ENCODE peak calls at places on chromosomes 5 and 9, in ten cellular contexts. J is CD8-positive, alpha-beta T cell; N is tibial artery; R is mammary epithelial cell; X is GM23338; W is adrenal gland; O is fibroblast of villous mesenchyme; Q is dorsolateral prefrontal cortex; U is OCI-LY7; T is fibroblast of mammary gland. C is an unnamed sample.
A peak's percentile ranks its signal among the peaks of the same experiment; 100 is the strongest.

GRCh38 chr5:9265391-9266287 is 280.2 kb downstream of the SEMA5A start:
- DNase-seq in U (no peak), J (no peak), R (peak; percentile 93), X (peak; percentile 76), W (no peak), T (peak; percentile 96), Q (no peak), N (no peak), O (peak; percentile 92), C (peak; percentile 82)

GRCh38 chr5:67725591-67725990 is 490.0 kb upstream of the PIK3R1 start:
- DNase-seq in X (no peak), U (no peak), R (no peak), W (no peak), O (no peak), Q (no peak), T (no peak), J (no peak), N (no peak), C (no peak)

GRCh38 chr5:60993425-60993824 is 48.4 kb downstream of the NDUFAF2 start:
- DNase-seq in R (no peak), W (no peak), N (no peak), U (peak; percentile 8), Q (no peak), O (no peak), J (no peak), T (no peak), X (no peak), C (no peak)

GRCh38 chr9:35908484-35909125 is 685 bp upstream of the SPAAR start:
- DNase-seq in J (no peak), Q (no peak), W (peak; percentile 40), T (no peak), X (no peak), U (no peak), N (no peak), R (no peak), O (no peak), C (no peak)

GRCh38 chr9:75147638-75148037 is 59.3 kb downstream of the OSTF1 start:
- DNase-seq in R (no peak), X (no peak), O (no peak), T (no peak), Q (no peak), N (no peak), W (no peak), J (no peak), U (no peak), C (no peak)

GRCh38 chr9:97853844-97854695 is 1.0 kb downstream of the FOXE1 start:
- DNase-seq in T (peak; percentile 37), Q (no peak), O (peak; percentile 10), J (peak; percentile 62), W (no peak), X (peak; percentile 82), U (peak; percentile 9), R (peak; percentile 57), N (no peak), C (no peak)

GRCh38 chr9:109474170-109474569 is 23.9 kb downstream of the PTPN3 start:
- DNase-seq in N (no peak), U (no peak), X (no peak), Q (no peak), W (no peak), T (no peak), R (no peak), J (no peak), O (no peak), C (no peak)

GRCh38 chr9:751137-752051 is 90.1 kb upstream of the DMRT1 start:
- DNase-seq in U (peak; percentile 20), X (no peak), T (peak; percentile 71), W (no peak), R (peak; percentile 56), Q (no peak), J (no peak), N (peak; percentile 51), O (no peak), C (no peak)

GRCh38 chr5:582936-583635 is 29.1 kb upstream of the CEP72 start:
- DNase-seq in U (no peak), T (no peak), N (peak; percentile 35), X (no peak), O (no peak), W (no peak), Q (no peak), J (no peak), R (no peak), C (no peak)

GRCh38 chr5:81397169-81397568 is 3.2 kb upstream of the ACOT12 start:
- DNase-seq in R (no peak), X (no peak), Q (no peak), J (no peak), O (no peak), N (no peak), U (no peak), W (peak; percentile 62), T (peak; percentile 50), C (no peak)

DNA sequence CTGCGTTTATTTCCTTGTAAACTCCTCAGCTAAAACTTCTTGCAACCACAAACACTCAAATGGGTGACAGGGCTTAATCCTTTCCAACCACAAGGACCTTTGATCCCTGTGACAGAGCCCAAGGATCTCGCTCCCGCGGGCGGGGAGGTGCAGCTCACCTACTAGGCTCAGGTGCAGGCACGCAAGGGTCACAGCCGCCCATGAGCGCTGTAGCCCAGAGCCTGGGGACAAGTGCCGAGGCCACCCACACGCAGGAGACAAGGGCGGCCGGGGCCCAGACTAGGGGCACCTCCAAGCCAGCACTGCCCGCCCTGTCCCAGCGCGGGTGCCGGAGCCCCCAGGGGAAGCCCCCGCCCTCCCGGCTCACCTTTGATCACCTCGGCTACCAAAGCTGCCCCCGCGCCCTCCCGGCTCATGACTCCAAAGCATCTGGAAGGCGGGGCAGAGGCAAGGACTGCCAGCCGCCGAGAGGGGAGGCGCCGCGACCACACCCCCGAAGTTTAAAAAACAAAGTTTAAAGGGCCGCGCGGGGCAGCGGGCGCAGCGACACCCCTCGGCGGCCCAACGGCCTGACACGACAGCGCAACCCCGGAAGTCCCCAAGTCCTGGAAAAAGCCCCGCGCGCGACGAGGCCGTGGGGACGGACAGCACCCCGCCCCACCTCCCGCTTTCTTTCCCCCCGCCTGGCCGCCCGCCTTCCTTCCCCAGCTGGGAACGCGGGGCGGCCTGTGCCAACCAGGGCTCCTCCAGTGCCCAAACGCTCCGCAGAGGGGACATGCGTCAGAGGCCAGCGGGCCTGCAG is 53.0 kb downstream of the CDC14B start:
- DNase-seq in T (peak; percentile 46), W (peak; percentile 83), J (peak; percentile 82), Q (peak; percentile 86), U (peak; percentile 74), O (peak; percentile 52), N (peak; percentile 94), X (peak; percentile 93), R (peak; percentile 51), C (peak; percentile 34)
- TF ChIP-seq CTCF in T (peak; percentile 31), W (peak; percentile 58), J (peak; percentile 58), Q (peak; percentile 60), U (peak; percentile 76), O (peak; percentile 51), N (peak; percentile 65), X (peak; percentile 49), R (peak; percentile 17), C (peak; percentile 59)

GRCh38 chr5:39419830-39420229 is 5.0 kb downstream of the DAB2 start:
- DNase-seq in U (no peak), Q (no peak), O (no peak), T (no peak), X (no peak), W (no peak), N (no peak), J (no peak), R (no peak), C (no peak)
- H3K4me3 ChIP-seq in U (no peak overlapping the region), Q (no peak overlapping the region), O (no peak overlapping the region), T (no peak overlapping the region), X (no peak overlapping the region), W (no peak overlapping the region), N (no peak overlapping the region), J (no peak overlapping the region), R (no peak overlapping the region), C (no peak overlapping the region)

DNA sequence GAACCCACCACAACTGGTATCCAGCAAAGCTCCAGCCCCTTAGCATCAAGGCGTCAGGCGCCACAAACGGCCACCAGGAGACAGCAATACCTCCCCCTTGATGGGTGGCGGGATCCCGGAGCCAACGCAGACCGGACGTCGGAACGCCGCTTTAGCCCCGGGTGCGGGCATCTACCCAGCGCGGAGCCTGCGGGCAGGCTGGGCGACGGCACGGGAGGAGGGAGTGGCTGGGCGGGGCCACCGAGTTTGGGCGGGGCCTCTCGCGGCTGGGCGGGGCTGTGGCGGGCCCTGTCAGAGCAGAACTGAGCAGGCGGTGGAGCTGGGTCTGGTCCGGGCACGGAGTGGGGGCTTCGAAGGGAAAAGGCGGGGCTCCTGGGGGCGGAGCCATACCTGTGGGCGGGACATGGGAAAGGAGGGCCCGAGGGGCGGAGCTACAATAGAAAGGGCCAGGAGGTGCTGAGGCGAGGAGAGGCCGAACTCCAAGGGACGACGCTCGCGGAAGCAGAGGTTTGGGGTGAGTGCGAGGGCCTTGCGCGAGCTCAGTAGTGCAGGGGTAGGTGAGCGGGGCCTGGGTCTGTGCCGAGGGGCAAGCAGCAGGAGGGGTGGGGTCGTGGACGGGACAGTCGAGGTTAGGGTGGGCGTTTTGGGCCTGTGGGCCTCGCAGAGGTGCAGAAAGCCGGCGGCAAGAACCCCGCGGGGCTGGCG is 40.2 kb upstream of the GARNL3 start:
- DNase-seq in J (peak; percentile 89), T (peak; percentile 57), X (peak; percentile 98), R (peak; percentile 72), N (peak; percentile 97), Q (peak; percentile 95), W (peak; percentile 96), U (peak; percentile 96), O (peak; percentile 71), C (no peak)
- TF ChIP-seq CTCF in J (no peak), T (no peak), X (no peak), R (no peak), N (peak; percentile 33), Q (no peak), W (peak; percentile 16), U (no peak), O (no peak), C (no peak)

GRCh38 chr5:59893061-59893435 is 478 bp downstream of the PDE4D start:
- DNase-seq in X (peak; percentile 75), W (no peak), U (no peak), N (no peak), R (no peak), Q (no peak), J (no peak), T (no peak), O (no peak), C (no peak)

GRCh38 chr5:59897075-59897474 is 3.5 kb upstream of the PDE4D start:
- DNase-seq in N (no peak), J (no peak), Q (no peak), U (no peak), X (no peak), W (no peak), O (no peak), R (no peak), T (no peak), C (no peak)

DNA sequence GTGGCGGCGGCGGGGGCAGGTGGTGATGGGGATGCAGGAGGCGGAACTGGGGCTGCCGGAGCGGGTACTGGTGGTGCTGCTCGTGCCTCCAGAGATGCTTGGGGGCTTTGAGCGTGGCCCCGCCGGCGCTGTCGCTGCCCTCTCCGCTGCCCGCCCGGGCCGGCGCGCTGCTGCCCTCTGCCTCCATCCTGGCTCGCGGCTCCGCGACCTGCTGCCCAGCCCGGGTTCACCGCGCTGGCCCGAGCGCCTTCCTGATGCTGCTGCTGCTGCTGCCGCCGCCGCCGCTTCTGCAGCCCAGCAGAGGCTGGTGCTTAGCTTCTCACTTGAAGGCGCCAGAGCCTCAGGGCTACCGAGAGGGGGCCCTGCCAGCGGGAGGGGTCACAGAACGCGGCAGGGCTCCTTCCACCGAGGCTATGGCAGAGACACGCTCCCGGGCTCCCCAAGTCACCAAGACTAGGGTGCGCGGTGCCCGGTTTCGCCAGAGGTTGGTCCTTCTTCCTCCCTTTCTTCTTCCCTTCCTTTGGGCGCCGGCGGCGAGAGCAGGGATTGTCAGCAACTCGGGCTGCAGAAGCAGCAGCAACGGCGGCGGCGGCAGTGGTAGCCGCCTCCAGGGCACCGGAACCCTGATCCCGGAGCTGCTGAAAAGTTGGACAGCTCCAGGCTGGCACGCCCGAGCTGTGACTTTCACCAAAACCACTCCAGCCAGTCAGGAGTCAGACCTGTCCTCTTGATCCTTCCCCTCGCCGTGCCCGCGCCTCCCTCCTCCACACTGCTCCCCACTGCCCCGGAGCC is at the start of gene PDE4D:
- DNase-seq in N (peak; percentile 81), U (no peak), W (peak; percentile 63), X (peak; percentile 91), T (peak; percentile 46), O (peak; percentile 66), Q (peak; percentile 49), R (peak; percentile 47), J (no peak), C (peak; percentile 29)
- H3K4me3 ChIP-seq in N (peak within 1 kb of the TSS; percentile 48), U (no peak within 1 kb of the TSS), W (no peak within 1 kb of the TSS), X (peak within 1 kb of the TSS; percentile 84), T (no peak within 1 kb of the TSS), O (peak within 1 kb of the TSS; percentile 65), Q (peak within 1 kb of the TSS; percentile 68), R (peak within 1 kb of the TSS; percentile 11), J (no peak within 1 kb of the TSS), C (peak within 1 kb of the TSS; percentile 44)